ENCODE peak calls at places on chromosomes 11 and 22, in six cellular contexts. One of them, this sample, is unnamed.
A peak's percentile ranks its signal among the peaks of the same experiment; 100 is the strongest.

GRCh38 chr11:13375798-13376197 is 87.2 kb downstream of the BTBD10 start:
- DNase-seq in osteocyte: no peak
- DNase-seq in fibroblast of pulmonary artery: peak; percentile 54
- DNase-seq in neural progenitor cell: no peak
- DNase-seq in keratinocyte: no peak
- DNase-seq in cardiac muscle cell: peak; percentile 66
- DNase-seq in this sample: no peak

GRCh38 chr11:134644489-134645456 is 232.7 kb upstream of the B3GAT1 start:
- DNase-seq in fibroblast of pulmonary artery: no peak
- DNase-seq in keratinocyte: no peak
- DNase-seq in osteocyte: peak; percentile 70
- DNase-seq in cardiac muscle cell: no peak
- DNase-seq in neural progenitor cell: peak; percentile 15
- DNase-seq in this sample: no peak

GRCh38 chr11:79174045-79175008 is 266.5 kb downstream of the TENM4 start:
- DNase-seq in cardiac muscle cell: no peak
- DNase-seq in fibroblast of pulmonary artery: no peak
- DNase-seq in osteocyte: no peak
- DNase-seq in keratinocyte: no peak
- DNase-seq in neural progenitor cell: peak; percentile 41
- DNase-seq in this sample: no peak

GRCh38 chr22:42949159-42949558 is 65.8 kb downstream of the PACSIN2 start:
- DNase-seq in keratinocyte: no peak
- DNase-seq in osteocyte: no peak
- DNase-seq in fibroblast of pulmonary artery: peak; percentile 80
- DNase-seq in neural progenitor cell: no peak
- DNase-seq in cardiac muscle cell: peak; percentile 73
- DNase-seq in this sample: no peak

GRCh38 chr11:115141221-115141620 is 363.0 kb downstream of the CADM1 start:
- DNase-seq in keratinocyte: no peak
- DNase-seq in neural progenitor cell: no peak
- DNase-seq in cardiac muscle cell: no peak
- DNase-seq in fibroblast of pulmonary artery: no peak
- DNase-seq in osteocyte: no peak
- DNase-seq in this sample: no peak

GRCh38 chr11:69699213-69699612 is 4.6 kb downstream of the FGF19 start:
- DNase-seq in neural progenitor cell: no peak
- DNase-seq in cardiac muscle cell: peak; percentile 26
- DNase-seq in fibroblast of pulmonary artery: no peak
- DNase-seq in osteocyte: no peak
- DNase-seq in keratinocyte: no peak
- DNase-seq in this sample: no peak

GRCh38 chr11:94315664-94316063 is 11.3 kb downstream of the IZUMO1R start:
- DNase-seq in neural progenitor cell: no peak
- DNase-seq in keratinocyte: no peak
- DNase-seq in osteocyte: no peak
- DNase-seq in cardiac muscle cell: peak; percentile 84
- DNase-seq in fibroblast of pulmonary artery: peak; percentile 44
- DNase-seq in this sample: no peak

GRCh38 chr11:3950996-3951662 is 95.7 kb downstream of the STIM1 start:
- DNase-seq in cardiac muscle cell: peak; percentile 85
- DNase-seq in fibroblast of pulmonary artery: peak; percentile 74
- DNase-seq in keratinocyte: no peak
- DNase-seq in neural progenitor cell: peak; percentile 80
- DNase-seq in osteocyte: no peak
- DNase-seq in this sample: no peak

GRCh38 chr11:67022341-67022933 is 497 bp upstream of the SYT12 start:
- DNase-seq in keratinocyte: peak; percentile 66
- DNase-seq in cardiac muscle cell: peak; percentile 70
- DNase-seq in osteocyte: no peak
- DNase-seq in fibroblast of pulmonary artery: peak; percentile 68
- DNase-seq in neural progenitor cell: no peak
- DNase-seq in this sample: no peak

GRCh38 chr11:83006877-83007330 is 64.8 kb downstream of the RAB30 start:
- DNase-seq in osteocyte: no peak
- DNase-seq in neural progenitor cell: no peak
- DNase-seq in fibroblast of pulmonary artery: no peak
- DNase-seq in cardiac muscle cell: no peak
- DNase-seq in keratinocyte: no peak
- DNase-seq in this sample: no peak

GRCh38 chr11:8776209-8776608 is 93.6 kb downstream of the RPL27A start:
- DNase-seq in fibroblast of pulmonary artery: no peak
- DNase-seq in cardiac muscle cell: no peak
- DNase-seq in osteocyte: no peak
- DNase-seq in keratinocyte: no peak
- DNase-seq in neural progenitor cell: no peak
- DNase-seq in this sample: no peak

GRCh38 chr11:125874556-125875124 is 12.8 kb upstream of the HYLS1 start:
- DNase-seq in keratinocyte: no peak
- DNase-seq in osteocyte: no peak
- DNase-seq in fibroblast of pulmonary artery: peak; percentile 87
- DNase-seq in cardiac muscle cell: peak; percentile 88
- DNase-seq in neural progenitor cell: peak; percentile 89
- DNase-seq in this sample: peak; percentile 73

GRCh38 chr11:8227156-8228152 is 36.2 kb downstream of the LMO1 start:
- DNase-seq in keratinocyte: peak; percentile 86
- DNase-seq in neural progenitor cell: no peak
- DNase-seq in cardiac muscle cell: no peak
- DNase-seq in osteocyte: no peak
- DNase-seq in fibroblast of pulmonary artery: no peak
- DNase-seq in this sample: no peak

DNA sequence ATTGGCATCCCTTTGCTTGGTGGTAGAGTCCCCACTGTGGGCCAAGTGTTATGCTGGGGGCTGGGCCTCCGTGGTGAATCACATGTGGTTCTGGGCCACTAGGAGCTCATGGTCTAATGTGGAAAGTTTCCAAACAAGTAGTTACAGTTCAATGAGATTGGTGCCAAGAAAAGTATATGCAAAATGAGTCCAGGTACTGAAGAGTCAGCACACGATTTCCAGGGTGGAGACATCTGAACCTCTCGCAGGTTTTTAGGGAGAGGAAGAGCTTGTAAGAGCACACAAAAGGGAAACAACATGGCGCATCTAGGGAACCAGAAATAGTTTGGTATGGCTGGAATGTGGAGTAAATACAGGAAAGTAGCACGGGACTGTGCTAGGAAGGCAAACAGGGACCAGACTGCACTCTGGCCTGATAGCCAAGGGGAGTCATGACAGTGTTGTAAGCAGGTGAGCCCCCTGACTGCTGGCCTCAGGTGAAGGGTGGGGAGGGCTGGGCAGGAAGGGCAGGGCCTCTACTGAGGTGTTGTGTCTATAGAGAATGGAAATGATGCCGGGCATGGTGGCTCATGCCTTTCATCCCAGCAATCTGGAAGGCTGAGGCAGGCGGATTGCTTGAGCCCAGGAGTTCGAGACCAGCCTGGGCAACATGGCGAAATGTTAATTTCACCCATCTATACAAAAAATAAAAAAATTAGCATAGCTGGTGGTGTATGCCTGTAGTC is 12.6 kb downstream of the POLR2F start:
- DNase-seq in neural progenitor cell: no peak
- DNase-seq in cardiac muscle cell: peak; percentile 16
- DNase-seq in fibroblast of pulmonary artery: peak; percentile 23
- DNase-seq in keratinocyte: no peak
- DNase-seq in osteocyte: no peak
- DNase-seq in this sample: no peak
- TF ChIP-seq CTCF in neural progenitor cell: no peak
- TF ChIP-seq CTCF in cardiac muscle cell: no peak
- TF ChIP-seq CTCF in fibroblast of pulmonary artery: no peak
- TF ChIP-seq CTCF in keratinocyte: no peak
- TF ChIP-seq CTCF in osteocyte: no peak
- TF ChIP-seq CTCF in this sample: no peak

GRCh38 chr22:40654522-40655167 is 18.1 kb upstream of the MRTFA start:
- DNase-seq in keratinocyte: no peak
- DNase-seq in cardiac muscle cell: peak; percentile 69
- DNase-seq in neural progenitor cell: no peak
- DNase-seq in osteocyte: no peak
- DNase-seq in fibroblast of pulmonary artery: peak; percentile 68
- DNase-seq in this sample: peak; percentile 32
- TF ChIP-seq CTCF in keratinocyte: peak; percentile 43
- TF ChIP-seq CTCF in cardiac muscle cell: no peak
- TF ChIP-seq CTCF in neural progenitor cell: peak; percentile 31
- TF ChIP-seq CTCF in osteocyte: peak; percentile 41
- TF ChIP-seq CTCF in fibroblast of pulmonary artery: peak; percentile 15
- TF ChIP-seq CTCF in this sample: peak; percentile 25

DNA sequence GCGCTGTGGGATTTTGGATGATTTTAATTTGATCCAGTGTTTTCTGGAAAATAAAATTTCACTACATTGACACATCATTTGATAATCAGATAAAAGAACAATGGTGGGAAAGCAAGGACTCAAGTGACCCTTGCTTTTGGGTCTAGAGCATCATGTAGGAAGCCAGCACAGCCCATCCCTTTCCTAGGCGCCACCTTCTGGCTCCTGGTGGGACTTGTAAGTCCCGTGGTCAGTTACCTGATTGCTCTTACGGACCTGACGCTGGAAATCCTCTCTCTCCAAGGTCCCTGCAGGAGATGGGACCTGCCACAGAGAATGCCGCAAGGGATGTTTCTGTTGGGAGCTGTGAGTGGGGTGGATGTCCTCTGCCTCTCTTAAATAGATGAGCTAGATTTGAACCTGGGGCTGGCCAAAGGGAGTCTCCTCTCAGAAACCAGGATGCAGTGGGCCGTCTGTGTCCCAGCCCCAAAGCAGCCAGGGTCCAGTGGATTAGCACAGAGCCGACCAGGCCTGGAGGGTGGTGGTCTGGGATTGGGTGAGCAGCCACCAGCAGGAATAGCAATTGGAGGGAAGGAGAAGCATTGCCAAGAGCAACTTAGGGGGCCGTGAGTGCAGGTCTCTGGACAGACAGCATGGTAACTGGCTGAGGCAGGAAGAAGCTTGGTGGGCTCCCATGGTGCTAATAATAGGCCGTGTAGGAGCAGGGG is 21.7 kb downstream of the TIMP3 start:
- DNase-seq in keratinocyte: no peak
- DNase-seq in cardiac muscle cell: peak; percentile 68
- DNase-seq in osteocyte: no peak
- DNase-seq in fibroblast of pulmonary artery: peak; percentile 63
- DNase-seq in neural progenitor cell: peak; percentile 85
- DNase-seq in this sample: peak; percentile 48
- TF ChIP-seq CTCF in keratinocyte: peak; percentile 65
- TF ChIP-seq CTCF in cardiac muscle cell: peak; percentile 61
- TF ChIP-seq CTCF in osteocyte: peak; percentile 49
- TF ChIP-seq CTCF in fibroblast of pulmonary artery: peak; percentile 66
- TF ChIP-seq CTCF in neural progenitor cell: peak; percentile 73
- TF ChIP-seq CTCF in this sample: peak; percentile 36

DNA sequence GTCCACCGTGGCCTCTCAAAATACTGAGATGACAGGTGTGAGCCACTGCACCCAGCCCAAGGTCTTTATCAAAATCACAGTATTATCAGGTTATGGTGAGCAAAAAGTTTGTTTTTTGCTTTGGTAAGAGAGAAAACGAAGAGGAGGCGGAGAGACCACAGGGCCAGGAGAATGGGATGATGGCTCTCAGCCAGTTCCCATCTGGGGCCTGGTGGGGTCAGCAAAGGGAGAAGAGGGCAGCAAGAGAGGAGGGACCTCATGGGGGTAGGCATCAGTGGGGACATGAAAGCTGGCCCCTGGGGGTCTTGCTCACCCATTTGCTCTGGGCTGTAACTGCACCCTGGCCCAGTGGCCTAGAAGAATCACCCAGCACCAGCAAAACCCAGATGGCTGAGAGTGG is 190.2 kb downstream of the SHANK2 start:
- DNase-seq in osteocyte: no peak
- DNase-seq in fibroblast of pulmonary artery: no peak
- DNase-seq in keratinocyte: no peak
- DNase-seq in cardiac muscle cell: no peak
- DNase-seq in neural progenitor cell: no peak
- DNase-seq in this sample: no peak
- TF ChIP-seq CTCF in osteocyte: no peak
- TF ChIP-seq CTCF in fibroblast of pulmonary artery: no peak
- TF ChIP-seq CTCF in keratinocyte: no peak
- TF ChIP-seq CTCF in cardiac muscle cell: no peak
- TF ChIP-seq CTCF in neural progenitor cell: no peak
- TF ChIP-seq CTCF in this sample: no peak

GRCh38 chr11:103619480-103619879 is 417.0 kb upstream of the DDI1 start:
- DNase-seq in osteocyte: no peak
- DNase-seq in fibroblast of pulmonary artery: peak; percentile 39
- DNase-seq in cardiac muscle cell: no peak
- DNase-seq in neural progenitor cell: no peak
- DNase-seq in keratinocyte: no peak
- DNase-seq in this sample: no peak
- TF ChIP-seq CTCF in osteocyte: peak; percentile 22
- TF ChIP-seq CTCF in fibroblast of pulmonary artery: peak; percentile 36
- TF ChIP-seq CTCF in cardiac muscle cell: peak; percentile 24
- TF ChIP-seq CTCF in neural progenitor cell: no peak
- TF ChIP-seq CTCF in keratinocyte: peak; percentile 64
- TF ChIP-seq CTCF in this sample: no peak

GRCh38 chr11:75900848-75901247 is 85.8 kb downstream of the UVRAG start:
- DNase-seq in keratinocyte: no peak
- DNase-seq in neural progenitor cell: no peak
- DNase-seq in osteocyte: no peak
- DNase-seq in cardiac muscle cell: no peak
- DNase-seq in fibroblast of pulmonary artery: no peak
- DNase-seq in this sample: no peak

GRCh38 chr11:75907926-75908527 is 93.0 kb downstream of the UVRAG start:
- DNase-seq in neural progenitor cell: no peak
- DNase-seq in cardiac muscle cell: no peak
- DNase-seq in keratinocyte: no peak
- DNase-seq in fibroblast of pulmonary artery: no peak
- DNase-seq in osteocyte: no peak
- DNase-seq in this sample: no peak

DNA sequence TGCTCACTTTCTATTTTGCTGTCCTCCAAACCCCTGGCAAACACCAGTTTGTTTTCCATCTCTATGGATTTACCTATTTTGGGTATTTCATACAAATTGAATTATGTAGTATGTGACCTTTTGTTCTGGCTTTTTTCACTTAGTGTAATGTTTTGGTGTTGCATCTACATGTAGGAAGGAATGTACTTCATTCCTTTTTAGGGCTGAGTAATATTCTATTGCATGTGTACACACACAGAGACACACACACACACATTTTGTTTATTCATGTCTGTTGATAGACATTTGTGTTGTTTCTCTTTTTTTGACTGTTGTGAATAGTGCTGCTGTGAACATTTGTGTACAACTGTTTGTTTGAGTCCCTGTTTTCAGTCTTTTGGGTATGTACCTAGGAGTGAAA is 90.4 kb downstream of the UVRAG start:
- DNase-seq in fibroblast of pulmonary artery: no peak
- DNase-seq in osteocyte: no peak
- DNase-seq in cardiac muscle cell: no peak
- DNase-seq in neural progenitor cell: no peak
- DNase-seq in keratinocyte: no peak
- DNase-seq in this sample: no peak
- TF ChIP-seq CTCF in fibroblast of pulmonary artery: no peak
- TF ChIP-seq CTCF in osteocyte: no peak
- TF ChIP-seq CTCF in cardiac muscle cell: no peak
- TF ChIP-seq CTCF in neural progenitor cell: no peak
- TF ChIP-seq CTCF in keratinocyte: no peak
- TF ChIP-seq CTCF in this sample: no peak